ENCODE peak calls at places on chromosomes 6 and 20, in nine cellular contexts. One of them, this sample, is unnamed. For H3K4me1, the result is how much of the 10 kb centered on the place peaks cover.

GRCh38 chr6:5541751-5542432 is 280.6 kb downstream of the FARS2 start:
- DNase-seq in HCT116: peak
- DNase-seq in sigmoid colon: no peak
- DNase-seq in breast epithelium: no peak
- DNase-seq in stomach: no peak
- DNase-seq in transverse colon: no peak
- DNase-seq in left ventricle myocardium inferior: no peak
- DNase-seq in IMR-90: peak
- DNase-seq in A549: no peak
- DNase-seq in this sample: peak

GRCh38 chr6:1310628-1311399 is 1.1 kb upstream of the FOXQ1 start:
- DNase-seq in sigmoid colon: no peak
- DNase-seq in IMR-90: no peak
- DNase-seq in left ventricle myocardium inferior: no peak
- DNase-seq in transverse colon: peak
- DNase-seq in stomach: peak
- DNase-seq in A549: no peak
- DNase-seq in HCT116: peak
- DNase-seq in breast epithelium: peak
- DNase-seq in this sample: peak

GRCh38 chr20:3632311-3633004 is 30.7 kb downstream of the GFRA4 start:
- DNase-seq in transverse colon: no peak
- DNase-seq in HCT116: no peak
- DNase-seq in sigmoid colon: no peak
- DNase-seq in IMR-90: no peak
- DNase-seq in breast epithelium: no peak
- DNase-seq in A549: no peak
- DNase-seq in left ventricle myocardium inferior: no peak
- DNase-seq in stomach: no peak
- DNase-seq in this sample: no peak

GRCh38 chr20:11469795-11470495 is 447.7 kb upstream of the BTBD3 start:
- DNase-seq in sigmoid colon: no peak
- DNase-seq in IMR-90: no peak
- DNase-seq in transverse colon: no peak
- DNase-seq in breast epithelium: no peak
- DNase-seq in left ventricle myocardium inferior: no peak
- DNase-seq in stomach: no peak
- DNase-seq in A549: no peak
- DNase-seq in HCT116: no peak
- DNase-seq in this sample: no peak

GRCh38 chr6:169957351-169957963 is 206.0 kb downstream of the ERMARD start:
- DNase-seq in transverse colon: peak
- DNase-seq in sigmoid colon: peak
- DNase-seq in left ventricle myocardium inferior: no peak
- DNase-seq in A549: no peak
- DNase-seq in IMR-90: no peak
- DNase-seq in stomach: peak
- DNase-seq in HCT116: no peak
- DNase-seq in breast epithelium: peak
- DNase-seq in this sample: no peak

GRCh38 chr6:25660512-25660911 is 8.5 kb downstream of the SCGN start:
- DNase-seq in sigmoid colon: no peak
- DNase-seq in breast epithelium: no peak
- DNase-seq in IMR-90: peak
- DNase-seq in left ventricle myocardium inferior: no peak
- DNase-seq in stomach: no peak
- DNase-seq in HCT116: peak
- DNase-seq in transverse colon: no peak
- DNase-seq in A549: peak
- DNase-seq in this sample: peak

GRCh38 chr6:84772428-84773132 is 8.2 kb upstream of the TBX18 start:
- DNase-seq in stomach: no peak
- DNase-seq in breast epithelium: no peak
- DNase-seq in A549: no peak
- DNase-seq in left ventricle myocardium inferior: peak
- DNase-seq in transverse colon: no peak
- DNase-seq in IMR-90: no peak
- DNase-seq in sigmoid colon: no peak
- DNase-seq in HCT116: no peak
- DNase-seq in this sample: no peak

GRCh38 chr6:106377061-106377540 is 16.6 kb downstream of the CRYBG1 start:
- DNase-seq in A549: no peak
- DNase-seq in stomach: no peak
- DNase-seq in breast epithelium: no peak
- DNase-seq in left ventricle myocardium inferior: no peak
- DNase-seq in HCT116: no peak
- DNase-seq in transverse colon: no peak
- DNase-seq in IMR-90: peak
- DNase-seq in sigmoid colon: no peak
- DNase-seq in this sample: no peak

GRCh38 chr6:98335594-98335993 is 498.8 kb upstream of the POU3F2 start:
- DNase-seq in sigmoid colon: no peak
- DNase-seq in IMR-90: no peak
- DNase-seq in stomach: no peak
- DNase-seq in breast epithelium: no peak
- DNase-seq in A549: no peak
- DNase-seq in HCT116: no peak
- DNase-seq in left ventricle myocardium inferior: no peak
- DNase-seq in transverse colon: no peak
- DNase-seq in this sample: no peak

GRCh38 chr6:32982702-32983492 is 14.5 kb downstream of the BRD2 start:
- DNase-seq in IMR-90: no peak
- DNase-seq in HCT116: no peak
- DNase-seq in A549: no peak
- DNase-seq in left ventricle myocardium inferior: no peak
- DNase-seq in sigmoid colon: no peak
- DNase-seq in breast epithelium: no peak
- DNase-seq in stomach: peak
- DNase-seq in transverse colon: no peak
- DNase-seq in this sample: no peak

GRCh38 chr6:52555531-52556228 is 21.2 kb downstream of the TRAM2 start:
- DNase-seq in HCT116: no peak
- DNase-seq in left ventricle myocardium inferior: no peak
- DNase-seq in stomach: no peak
- DNase-seq in A549: no peak
- DNase-seq in IMR-90: peak
- DNase-seq in transverse colon: no peak
- DNase-seq in sigmoid colon: no peak
- DNase-seq in breast epithelium: no peak
- DNase-seq in this sample: no peak

GRCh38 chr20:48409216-48409615 is 418.6 kb downstream of the PREX1 start:
- DNase-seq in HCT116: no peak
- DNase-seq in transverse colon: no peak
- DNase-seq in A549: no peak
- DNase-seq in stomach: no peak
- DNase-seq in sigmoid colon: no peak
- DNase-seq in IMR-90: no peak
- DNase-seq in left ventricle myocardium inferior: no peak
- DNase-seq in breast epithelium: no peak
- DNase-seq in this sample: no peak

GRCh38 chr6:149127212-149127611 is 190.3 kb upstream of the TAB2 start:
- DNase-seq in breast epithelium: no peak
- DNase-seq in stomach: no peak
- DNase-seq in sigmoid colon: no peak
- DNase-seq in HCT116: no peak
- DNase-seq in IMR-90: peak
- DNase-seq in left ventricle myocardium inferior: no peak
- DNase-seq in transverse colon: no peak
- DNase-seq in A549: no peak
- DNase-seq in this sample: no peak

GRCh38 chr6:15329154-15329781 is 83.4 kb downstream of the JARID2 start:
- DNase-seq in HCT116: no peak
- DNase-seq in breast epithelium: no peak
- DNase-seq in stomach: no peak
- DNase-seq in transverse colon: no peak
- DNase-seq in sigmoid colon: no peak
- DNase-seq in left ventricle myocardium inferior: no peak
- DNase-seq in A549: no peak
- DNase-seq in IMR-90: peak
- DNase-seq in this sample: peak

GRCh38 chr20:8964944-8965562 is 103.8 kb upstream of the PLCB4 start:
- DNase-seq in left ventricle myocardium inferior: no peak
- DNase-seq in transverse colon: no peak
- DNase-seq in IMR-90: no peak
- DNase-seq in breast epithelium: no peak
- DNase-seq in HCT116: peak
- DNase-seq in A549: no peak
- DNase-seq in sigmoid colon: no peak
- DNase-seq in stomach: no peak
- DNase-seq in this sample: no peak

GRCh38 chr6:116971959-116972358 is 94.9 kb downstream of the RFX6 start:
- DNase-seq in breast epithelium: no peak
- DNase-seq in stomach: no peak
- DNase-seq in transverse colon: peak
- DNase-seq in IMR-90: peak
- DNase-seq in HCT116: peak
- DNase-seq in sigmoid colon: no peak
- DNase-seq in left ventricle myocardium inferior: no peak
- DNase-seq in A549: peak
- DNase-seq in this sample: no peak

GRCh38 chr6:67966830-67967229 is 668.3 kb upstream of the ADGRB3 start:
- DNase-seq in transverse colon: no peak
- DNase-seq in sigmoid colon: no peak
- DNase-seq in stomach: no peak
- DNase-seq in breast epithelium: no peak
- DNase-seq in HCT116: no peak
- DNase-seq in IMR-90: no peak
- DNase-seq in A549: no peak
- DNase-seq in left ventricle myocardium inferior: no peak
- DNase-seq in this sample: no peak

GRCh38 chr6:35216832-35217811 is 3.4 kb downstream of the SCUBE3 start:
- DNase-seq in IMR-90: no peak
- DNase-seq in left ventricle myocardium inferior: no peak
- DNase-seq in breast epithelium: no peak
- DNase-seq in A549: no peak
- DNase-seq in stomach: no peak
- DNase-seq in HCT116: no peak
- DNase-seq in sigmoid colon: no peak
- DNase-seq in transverse colon: no peak
- DNase-seq in this sample: no peak

GRCh38 chr6:170122676-170123075 is 168.2 kb downstream of the DLL1 start:
- DNase-seq in HCT116: no peak
- DNase-seq in transverse colon: no peak
- DNase-seq in stomach: peak
- DNase-seq in A549: no peak
- DNase-seq in breast epithelium: no peak
- DNase-seq in sigmoid colon: peak
- DNase-seq in IMR-90: no peak
- DNase-seq in left ventricle myocardium inferior: no peak
- DNase-seq in this sample: peak

GRCh38 chr6:111866857-111867256 is 6.4 kb downstream of the FYN start:
- DNase-seq in breast epithelium: no peak
- DNase-seq in IMR-90: no peak
- DNase-seq in HCT116: no peak
- DNase-seq in A549: no peak
- DNase-seq in stomach: no peak
- DNase-seq in sigmoid colon: no peak
- DNase-seq in transverse colon: no peak
- DNase-seq in left ventricle myocardium inferior: no peak
- DNase-seq in this sample: no peak

GRCh38 chr6:2876210-2877056 is 26.7 kb downstream of the SERPINB9 start:
- DNase-seq in transverse colon: peak
- DNase-seq in breast epithelium: peak
- DNase-seq in A549: peak
- DNase-seq in stomach: peak
- DNase-seq in IMR-90: peak
- DNase-seq in HCT116: peak
- DNase-seq in left ventricle myocardium inferior: peak
- DNase-seq in sigmoid colon: no peak
- DNase-seq in this sample: peak
- H3K4me1 ChIP-seq in transverse colon: under half
- H3K4me1 ChIP-seq in breast epithelium: under half
- H3K4me1 ChIP-seq in A549: under half
- H3K4me1 ChIP-seq in stomach: under half
- H3K4me1 ChIP-seq in IMR-90: under half
- H3K4me1 ChIP-seq in HCT116: under half
- H3K4me1 ChIP-seq in left ventricle myocardium inferior: under half
- H3K4me1 ChIP-seq in sigmoid colon: under half
- H3K4me1 ChIP-seq in this sample: under half

GRCh38 chr6:24600903-24601302 is 45.1 kb downstream of the KIAA0319 start:
- DNase-seq in IMR-90: no peak
- DNase-seq in HCT116: no peak
- DNase-seq in stomach: no peak
- DNase-seq in transverse colon: no peak
- DNase-seq in A549: no peak
- DNase-seq in left ventricle myocardium inferior: no peak
- DNase-seq in breast epithelium: no peak
- DNase-seq in sigmoid colon: no peak
- DNase-seq in this sample: no peak
- TF ChIP-seq CTCF in IMR-90: no peak
- TF ChIP-seq CTCF in HCT116: peak
- TF ChIP-seq CTCF in stomach: no peak
- TF ChIP-seq CTCF in transverse colon: no peak
- TF ChIP-seq CTCF in A549: peak
- TF ChIP-seq CTCF in left ventricle myocardium inferior: no peak
- TF ChIP-seq CTCF in breast epithelium: no peak
- TF ChIP-seq CTCF in sigmoid colon: no peak
- TF ChIP-seq CTCF in this sample: peak

DNA sequence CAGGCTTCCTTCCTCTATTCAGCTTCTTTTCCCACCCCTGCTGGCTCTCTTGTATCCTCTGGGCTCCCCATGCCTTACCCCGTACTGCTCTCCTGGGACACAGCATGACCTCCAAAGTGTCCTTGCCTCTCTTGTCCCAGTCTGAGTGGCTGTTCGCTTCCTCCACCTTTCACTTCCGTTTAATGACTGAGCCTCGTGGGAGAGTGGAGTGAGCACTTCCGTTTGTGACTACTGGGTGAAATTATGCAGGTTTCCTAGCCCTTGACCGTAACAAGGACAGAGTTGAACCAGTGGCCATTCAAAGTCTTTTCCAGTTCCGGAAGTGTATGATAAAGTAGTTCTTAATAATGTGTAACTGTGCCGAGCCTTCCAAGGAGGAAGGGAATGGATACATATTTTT is 109.2 kb downstream of the ARID1B start:
- DNase-seq in sigmoid colon: no peak
- DNase-seq in left ventricle myocardium inferior: no peak
- DNase-seq in stomach: peak
- DNase-seq in IMR-90: no peak
- DNase-seq in A549: no peak
- DNase-seq in transverse colon: no peak
- DNase-seq in HCT116: no peak
- DNase-seq in breast epithelium: no peak
- DNase-seq in this sample: no peak
- H3K27ac ChIP-seq in sigmoid colon: no peak
- H3K27ac ChIP-seq in left ventricle myocardium inferior: peak
- H3K27ac ChIP-seq in stomach: peak
- H3K27ac ChIP-seq in IMR-90: no peak
- H3K27ac ChIP-seq in A549: no peak
- H3K27ac ChIP-seq in transverse colon: peak
- H3K27ac ChIP-seq in HCT116: no peak
- H3K27ac ChIP-seq in breast epithelium: peak
- H3K27ac ChIP-seq in this sample: no peak

DNA sequence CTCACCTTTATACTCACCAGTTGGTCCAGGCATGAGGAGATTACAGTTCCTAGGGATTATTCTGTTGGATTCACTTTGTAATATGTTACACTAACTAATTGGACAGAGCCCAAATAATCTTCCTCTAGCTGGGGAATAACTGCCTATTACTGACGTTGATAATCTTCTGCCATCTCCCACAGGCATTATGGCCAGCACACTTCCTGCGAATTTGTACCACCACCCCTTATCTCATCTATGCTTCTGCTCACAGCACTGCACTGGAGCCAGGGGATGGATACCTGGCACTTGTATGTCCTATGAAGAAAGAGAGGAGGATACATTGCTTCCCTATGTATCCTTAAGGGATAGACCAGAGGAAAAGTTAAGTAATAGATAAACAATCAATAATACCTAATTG is 494.8 kb upstream of the MAN1A1 start:
- DNase-seq in HCT116: no peak
- DNase-seq in transverse colon: no peak
- DNase-seq in breast epithelium: no peak
- DNase-seq in left ventricle myocardium inferior: no peak
- DNase-seq in sigmoid colon: no peak
- DNase-seq in stomach: no peak
- DNase-seq in IMR-90: no peak
- DNase-seq in A549: no peak
- DNase-seq in this sample: no peak
- H3K4me1 ChIP-seq in HCT116: under half
- H3K4me1 ChIP-seq in transverse colon: under half
- H3K4me1 ChIP-seq in breast epithelium: under half
- H3K4me1 ChIP-seq in left ventricle myocardium inferior: under half
- H3K4me1 ChIP-seq in sigmoid colon: under half
- H3K4me1 ChIP-seq in stomach: under half
- H3K4me1 ChIP-seq in IMR-90: under half
- H3K4me1 ChIP-seq in A549: under half
- H3K4me1 ChIP-seq in this sample: under half

This sample was measured in foreskin keratinocyte.